ENCODE peak calls at places on chromosomes 12 and 14, in six cellular contexts. One of them, this sample, is unnamed.

GRCh38 chr12:119117936-119118335 is 60.8 kb upstream of the HSPB8 start:
- DNase-seq in stomach: no peak
- DNase-seq in WTC11: no peak
- DNase-seq in neural crest cell: no peak
- DNase-seq in tibial nerve: no peak
- DNase-seq in GM20000: no peak
- DNase-seq in this sample: no peak

GRCh38 chr14:74941676-74942097 is 13.7 kb downstream of the PGF start:
- DNase-seq in WTC11: no peak
- DNase-seq in neural crest cell: no peak
- DNase-seq in tibial nerve: no peak
- DNase-seq in GM20000: peak; percentile 74
- DNase-seq in stomach: no peak
- DNase-seq in this sample: no peak

GRCh38 chr14:21476526-21476924 is 234 bp downstream of the RAB2B start:
- DNase-seq in WTC11: peak; percentile 81
- DNase-seq in GM20000: no peak
- DNase-seq in tibial nerve: no peak
- DNase-seq in stomach: peak; percentile 93
- DNase-seq in neural crest cell: no peak
- DNase-seq in this sample: no peak

GRCh38 chr14:57533214-57533613 is 39.6 kb upstream of the CCDC198 start:
- DNase-seq in neural crest cell: no peak
- DNase-seq in stomach: no peak
- DNase-seq in WTC11: peak; percentile 30
- DNase-seq in GM20000: peak; percentile 8
- DNase-seq in tibial nerve: peak; percentile 7
- DNase-seq in this sample: no peak

GRCh38 chr12:85866929-85867776 is 6.9 kb upstream of the NTS start:
- DNase-seq in stomach: no peak
- DNase-seq in WTC11: no peak
- DNase-seq in neural crest cell: peak; percentile 17
- DNase-seq in tibial nerve: peak; percentile 73
- DNase-seq in GM20000: peak; percentile 38
- DNase-seq in this sample: peak; percentile 11

GRCh38 chr12:4685317-4685716 is 34.9 kb upstream of the GALNT8 start:
- DNase-seq in GM20000: no peak
- DNase-seq in tibial nerve: no peak
- DNase-seq in WTC11: no peak
- DNase-seq in neural crest cell: no peak
- DNase-seq in stomach: no peak
- DNase-seq in this sample: no peak

GRCh38 chr12:24630446-24630845 is 318.5 kb downstream of the BCAT1 start:
- DNase-seq in neural crest cell: no peak
- DNase-seq in stomach: no peak
- DNase-seq in tibial nerve: no peak
- DNase-seq in WTC11: no peak
- DNase-seq in GM20000: no peak
- DNase-seq in this sample: no peak

GRCh38 chr12:10661338-10661737 is 12.5 kb downstream of the STYK1 start:
- DNase-seq in neural crest cell: no peak
- DNase-seq in stomach: no peak
- DNase-seq in WTC11: no peak
- DNase-seq in tibial nerve: no peak
- DNase-seq in GM20000: no peak
- DNase-seq in this sample: no peak

GRCh38 chr12:13067322-13067721 is 23.1 kb downstream of the FAM234B start:
- DNase-seq in tibial nerve: no peak
- DNase-seq in GM20000: no peak
- DNase-seq in neural crest cell: no peak
- DNase-seq in WTC11: no peak
- DNase-seq in stomach: no peak
- DNase-seq in this sample: no peak

GRCh38 chr14:103028161-103028767 is 29.1 kb downstream of the CDC42BPB start:
- DNase-seq in GM20000: no peak
- DNase-seq in stomach: no peak
- DNase-seq in tibial nerve: no peak
- DNase-seq in WTC11: no peak
- DNase-seq in neural crest cell: no peak
- DNase-seq in this sample: no peak

GRCh38 chr14:98103705-98104104 is 1168.3 kb downstream of the BCL11B start:
- DNase-seq in neural crest cell: no peak
- DNase-seq in stomach: no peak
- DNase-seq in WTC11: no peak
- DNase-seq in GM20000: no peak
- DNase-seq in tibial nerve: no peak
- DNase-seq in this sample: no peak

GRCh38 chr12:49623142-49623899 is at the start of gene PRPF40B:
- DNase-seq in stomach: peak; percentile 93
- DNase-seq in WTC11: peak; percentile 92
- DNase-seq in neural crest cell: peak; percentile 82
- DNase-seq in GM20000: peak; percentile 98
- DNase-seq in tibial nerve: peak; percentile 72
- DNase-seq in this sample: peak; percentile 33

GRCh38 chr12:52791271-52792184 is 4.4 kb downstream of the KRT3 start:
- DNase-seq in neural crest cell: no peak
- DNase-seq in WTC11: no peak
- DNase-seq in tibial nerve: no peak
- DNase-seq in stomach: no peak
- DNase-seq in GM20000: no peak
- DNase-seq in this sample: no peak

GRCh38 chr14:91927216-91927615 is 20.3 kb downstream of the FBLN5 start:
- DNase-seq in tibial nerve: no peak
- DNase-seq in neural crest cell: no peak
- DNase-seq in GM20000: no peak
- DNase-seq in WTC11: no peak
- DNase-seq in stomach: no peak
- DNase-seq in this sample: no peak

GRCh38 chr12:121093487-121093891 is 39.2 kb upstream of the P2RX7 start:
- DNase-seq in stomach: no peak
- DNase-seq in GM20000: no peak
- DNase-seq in tibial nerve: no peak
- DNase-seq in WTC11: no peak
- DNase-seq in neural crest cell: no peak
- DNase-seq in this sample: no peak

GRCh38 chr12:45469902-45470301 is 254.0 kb downstream of the ANO6 start:
- DNase-seq in tibial nerve: no peak
- DNase-seq in stomach: no peak
- DNase-seq in GM20000: no peak
- DNase-seq in WTC11: no peak
- DNase-seq in neural crest cell: no peak
- DNase-seq in this sample: no peak

GRCh38 chr12:3332190-3332589 is 158.8 kb upstream of the PRMT8 start:
- DNase-seq in WTC11: no peak
- DNase-seq in tibial nerve: no peak
- DNase-seq in stomach: no peak
- DNase-seq in GM20000: no peak
- DNase-seq in neural crest cell: no peak
- DNase-seq in this sample: no peak

GRCh38 chr12:3330976-3331375 is 160.0 kb upstream of the PRMT8 start:
- DNase-seq in neural crest cell: no peak
- DNase-seq in WTC11: no peak
- DNase-seq in stomach: no peak
- DNase-seq in GM20000: no peak
- DNase-seq in tibial nerve: no peak
- DNase-seq in this sample: no peak

GRCh38 chr12:3333991-3334391 is 157.0 kb upstream of the PRMT8 start:
- DNase-seq in neural crest cell: no peak
- DNase-seq in GM20000: no peak
- DNase-seq in WTC11: no peak
- DNase-seq in tibial nerve: no peak
- DNase-seq in stomach: no peak
- DNase-seq in this sample: no peak

GRCh38 chr12:3335078-3335487 is 155.9 kb upstream of the PRMT8 start:
- DNase-seq in GM20000: no peak
- DNase-seq in stomach: no peak
- DNase-seq in neural crest cell: no peak
- DNase-seq in tibial nerve: no peak
- DNase-seq in WTC11: no peak
- DNase-seq in this sample: no peak

DNA sequence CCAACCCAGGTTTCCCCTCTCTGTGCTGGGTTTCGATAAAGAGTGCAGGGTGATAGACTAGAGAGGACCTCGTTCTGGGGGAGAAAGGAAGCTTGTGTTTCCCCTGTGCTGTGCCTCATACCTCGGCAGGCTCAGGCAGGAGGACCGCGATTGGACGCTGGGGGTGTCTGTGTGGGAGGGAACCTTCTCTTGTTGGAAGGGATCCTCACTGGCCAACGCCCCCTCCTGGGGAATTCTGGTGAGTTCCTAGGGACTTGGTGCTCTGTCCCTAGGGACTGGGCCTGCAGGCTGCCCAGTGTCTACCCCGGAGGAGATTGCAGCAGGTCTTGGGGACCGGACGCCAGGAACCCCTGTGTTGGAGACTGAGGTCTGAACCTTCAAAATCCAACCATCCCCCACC is 157.4 kb upstream of the PRMT8 start:
- DNase-seq in WTC11: peak; percentile 90
- DNase-seq in neural crest cell: peak; percentile 37
- DNase-seq in stomach: no peak
- DNase-seq in GM20000: no peak
- DNase-seq in tibial nerve: no peak
- DNase-seq in this sample: no peak
- TF ChIP-seq CTCF in WTC11: peak; percentile 29
- TF ChIP-seq CTCF in neural crest cell: peak; percentile 30
- TF ChIP-seq CTCF in stomach: no peak
- TF ChIP-seq CTCF in GM20000: no peak
- TF ChIP-seq CTCF in tibial nerve: no peak
- TF ChIP-seq CTCF in this sample: no peak

DNA sequence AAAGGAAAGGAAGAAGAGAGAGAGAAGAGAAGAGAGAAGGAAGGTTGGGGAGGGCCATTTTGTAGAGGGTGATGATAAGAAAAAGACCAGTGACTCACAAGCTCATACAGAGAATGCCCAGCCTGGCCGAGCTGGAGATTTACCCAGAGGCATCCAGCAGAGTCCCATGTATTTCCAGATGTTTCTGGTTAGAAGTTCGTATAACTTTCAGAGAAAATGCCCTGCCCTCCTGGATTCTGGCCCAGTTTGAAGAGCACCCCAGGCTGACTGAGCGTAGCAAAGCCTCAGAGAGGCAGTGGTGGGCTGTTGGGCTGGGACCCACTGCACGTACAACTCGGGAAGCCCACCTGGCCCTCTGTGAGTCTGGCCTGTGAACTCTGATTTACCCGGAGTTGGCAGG is 221.8 kb downstream of the SLC41A2 start:
- DNase-seq in GM20000: no peak
- DNase-seq in neural crest cell: no peak
- DNase-seq in tibial nerve: no peak
- DNase-seq in stomach: no peak
- DNase-seq in WTC11: no peak
- DNase-seq in this sample: peak; percentile 88
- TF ChIP-seq CTCF in GM20000: no peak
- TF ChIP-seq CTCF in neural crest cell: no peak
- TF ChIP-seq CTCF in tibial nerve: no peak
- TF ChIP-seq CTCF in stomach: no peak
- TF ChIP-seq CTCF in WTC11: no peak
- TF ChIP-seq CTCF in this sample: peak; percentile 15

GRCh38 chr14:69325646-69326265 is 65.8 kb downstream of the GALNT16 start:
- DNase-seq in neural crest cell: no peak
- DNase-seq in tibial nerve: no peak
- DNase-seq in stomach: no peak
- DNase-seq in GM20000: no peak
- DNase-seq in WTC11: peak; percentile 28
- DNase-seq in this sample: no peak
- TF ChIP-seq CTCF in neural crest cell: no peak
- TF ChIP-seq CTCF in tibial nerve: no peak
- TF ChIP-seq CTCF in stomach: no peak
- TF ChIP-seq CTCF in GM20000: no peak
- TF ChIP-seq CTCF in WTC11: no peak
- TF ChIP-seq CTCF in this sample: peak; percentile 15

GRCh38 chr12:20194171-20194570 is 174.2 kb upstream of the PDE3A start:
- DNase-seq in neural crest cell: no peak
- DNase-seq in WTC11: peak; percentile 46
- DNase-seq in tibial nerve: no peak
- DNase-seq in GM20000: no peak
- DNase-seq in stomach: no peak
- DNase-seq in this sample: no peak
- TF ChIP-seq CTCF in neural crest cell: peak; percentile 38
- TF ChIP-seq CTCF in WTC11: no peak
- TF ChIP-seq CTCF in tibial nerve: no peak
- TF ChIP-seq CTCF in GM20000: no peak
- TF ChIP-seq CTCF in stomach: no peak
- TF ChIP-seq CTCF in this sample: peak; percentile 18

DNA sequence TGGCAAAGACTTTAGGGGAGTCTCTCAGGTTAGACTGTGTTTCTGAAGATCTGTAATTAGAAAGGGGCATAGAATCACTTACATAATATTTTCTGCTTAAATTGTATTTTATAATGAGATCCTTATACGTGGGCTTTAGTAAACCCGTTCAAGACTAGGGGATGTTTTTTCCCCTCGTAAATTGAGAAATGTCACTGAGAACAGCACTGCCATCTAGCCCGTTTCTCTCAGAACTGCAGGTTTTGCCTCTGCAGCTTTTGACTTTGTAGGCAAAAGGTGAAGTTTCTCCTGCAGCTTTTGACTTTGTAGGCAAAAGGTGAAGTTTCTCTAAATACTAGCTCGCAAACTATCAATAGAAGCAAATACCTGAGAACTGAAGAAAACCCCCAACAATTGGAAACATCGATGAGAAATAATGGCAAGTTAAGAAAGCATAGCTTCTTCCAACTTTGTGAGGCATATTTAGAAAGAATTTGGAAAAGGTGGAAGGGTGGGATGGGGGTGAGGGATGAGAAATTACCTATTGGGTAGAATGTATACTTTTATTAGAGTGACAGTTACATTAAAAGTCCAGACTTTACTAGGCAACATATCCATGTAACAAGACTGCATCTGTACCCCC is 9.9 kb upstream of the ASPG start:
- DNase-seq in WTC11: no peak
- DNase-seq in neural crest cell: no peak
- DNase-seq in tibial nerve: no peak
- DNase-seq in GM20000: peak; percentile 18
- DNase-seq in stomach: no peak
- DNase-seq in this sample: no peak
- TF ChIP-seq CTCF in WTC11: no peak
- TF ChIP-seq CTCF in neural crest cell: peak; percentile 64
- TF ChIP-seq CTCF in tibial nerve: no peak
- TF ChIP-seq CTCF in GM20000: no peak
- TF ChIP-seq CTCF in stomach: no peak
- TF ChIP-seq CTCF in this sample: no peak

DNA sequence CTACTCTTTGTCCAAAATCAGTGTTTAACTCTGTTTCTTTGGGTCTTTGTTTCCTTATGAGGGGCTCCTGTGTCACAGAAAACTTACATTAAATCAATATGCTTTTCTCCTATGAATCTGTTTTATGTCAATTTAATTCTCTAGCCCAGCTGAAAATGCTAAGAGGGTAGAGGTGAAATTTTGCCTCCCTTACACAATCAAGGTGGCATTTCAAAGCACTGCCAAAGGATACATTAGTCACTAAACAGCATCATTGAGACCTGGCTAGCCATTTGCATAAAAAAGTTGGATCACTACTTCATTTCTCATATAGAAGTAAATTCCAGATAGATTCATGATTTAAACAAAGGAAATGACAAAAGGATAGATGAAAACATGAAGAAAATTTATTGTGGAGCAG is 12.1 kb downstream of the TCL1B start:
- DNase-seq in tibial nerve: no peak
- DNase-seq in WTC11: no peak
- DNase-seq in stomach: no peak
- DNase-seq in neural crest cell: no peak
- DNase-seq in GM20000: no peak
- DNase-seq in this sample: no peak
- TF ChIP-seq CTCF in tibial nerve: no peak
- TF ChIP-seq CTCF in WTC11: no peak
- TF ChIP-seq CTCF in stomach: no peak
- TF ChIP-seq CTCF in neural crest cell: no peak
- TF ChIP-seq CTCF in GM20000: no peak
- TF ChIP-seq CTCF in this sample: no peak